ENCODE peak calls at places on chromosome 1, in four cellular contexts. K is heart right ventricle, C is transverse colon, R is ascending aorta. P is an unnamed sample.

GRCh38 chr1:201266774-201267173 is 16.5 kb upstream of the PKP1 start:
- DNase-seq in C (no peak), K (no peak), R (no peak), P (no peak)

GRCh38 chr1:235946570-235946981 is 79.9 kb upstream of the LYST start:
- DNase-seq in R (no peak), C (no peak), K (no peak), P (no peak)

GRCh38 chr1:231279683-231280082 is 38.7 kb downstream of the GNPAT start:
- DNase-seq in C (no peak), R (no peak), K (no peak), P (no peak)

GRCh38 chr1:22784737-22785136 is 74.1 kb downstream of the EPHB2 start:
- DNase-seq in R (no peak), C (no peak), K (no peak), P (no peak)

GRCh38 chr1:40774266-40774998 is 9.2 kb upstream of the KCNQ4 start:
- DNase-seq in C (peak; percentile 72), K (no peak), R (no peak), P (peak; percentile 30)

GRCh38 chr1:53067886-53068285 is 5.9 kb downstream of the PODN start:
- DNase-seq in K (no peak), R (no peak), C (no peak), P (no peak)

GRCh38 chr1:114350731-114351445 is 160.1 kb downstream of the TRIM33 start:
- DNase-seq in R (no peak), C (no peak), K (no peak), P (no peak)

GRCh38 chr1:31412732-31413404 is at the start of gene SERINC2:
- DNase-seq in C (peak; percentile 63), K (no peak), R (no peak), P (no peak)

GRCh38 chr1:161119379-161120061 is 1.6 kb downstream of the NIT1 start:
- DNase-seq in R (no peak), C (peak; percentile 58), K (no peak), P (no peak)

GRCh38 chr1:40042337-40042736 is 1.8 kb downstream of the CAP1 start:
- DNase-seq in R (no peak), C (no peak), K (no peak), P (no peak)

GRCh38 chr1:232211149-232211548 is 418.8 kb downstream of the SIPA1L2 start:
- DNase-seq in K (no peak), R (no peak), C (no peak), P (no peak)

GRCh38 chr1:217917277-217917887 is 286.2 kb downstream of the SPATA17 start:
- DNase-seq in C (no peak), K (no peak), R (no peak), P (no peak)

GRCh38 chr1:39659538-39659937 is 12.4 kb downstream of the NT5C1A start:
- DNase-seq in C (no peak), K (no peak), R (no peak), P (no peak)

GRCh38 chr1:225627304-225627947 is 25.5 kb downstream of the ENAH start:
- DNase-seq in R (no peak), C (no peak), K (no peak), P (no peak)

GRCh38 chr1:19312782-19313635 is 883 bp downstream of the SLC66A1 start:
- DNase-seq in R (no peak), C (no peak), K (no peak), P (no peak)

GRCh38 chr1:16220101-16220500 is 7.6 kb upstream of the ARHGEF19 start:
- DNase-seq in C (no peak), K (no peak), R (no peak), P (no peak)

GRCh38 chr1:2969870-2970291 is 51.4 kb upstream of the ACTRT2 start:
- DNase-seq in R (no peak), K (no peak), C (no peak), P (no peak)

GRCh38 chr1:39642796-39643195 is 3.4 kb upstream of the HEYL start:
- DNase-seq in K (peak; percentile 40), C (no peak), R (no peak), P (no peak)

GRCh38 chr1:32413507-32414185 is 19.4 kb upstream of the BSDC1 start:
- DNase-seq in R (no peak), C (peak; percentile 65), K (peak; percentile 76), P (peak; percentile 42)

GRCh38 chr1:186325239-186325638 is 49.8 kb downstream of the TPR start:
- DNase-seq in C (no peak), K (no peak), R (no peak), P (no peak)

GRCh38 chr1:152580433-152580832 is at the start of gene LCE3D:
- DNase-seq in K (no peak), C (no peak), R (no peak), P (no peak)

GRCh38 chr1:98323396-98323795 is 338.1 kb upstream of the SNX7 start:
- DNase-seq in C (no peak), K (no peak), R (no peak), P (no peak)

GRCh38 chr1:156489166-156489934 is 11.2 kb downstream of the MEF2D start:
- DNase-seq in C (no peak), R (no peak), K (peak; percentile 81), P (peak; percentile 56)

GRCh38 chr1:154327466-154328317 is 2.4 kb downstream of the ATP8B2 start:
- DNase-seq in C (peak; percentile 65), K (no peak), R (no peak), P (no peak)

GRCh38 chr1:116711061-116711582 is 43.1 kb upstream of the CD2 start:
- DNase-seq in R (no peak), K (no peak), C (no peak), P (no peak)

GRCh38 chr1:201790261-201790660 is 38.7 kb upstream of the IPO9 start:
- DNase-seq in R (no peak), C (no peak), K (no peak), P (peak; percentile 37)

GRCh38 chr1:7932524-7933149 is 8.0 kb downstream of the TNFRSF9 start:
- DNase-seq in C (no peak), K (no peak), R (no peak), P (no peak)

GRCh38 chr1:180249725-180250498 is 19.8 kb downstream of the LHX4 start:
- DNase-seq in K (no peak), R (no peak), C (no peak), P (no peak)

GRCh38 chr1:219576931-219577330 is 36.0 kb downstream of the ZC3H11B start:
- DNase-seq in C (no peak), R (no peak), K (no peak), P (no peak)

GRCh38 chr1:201430790-201431189 is 9.3 kb upstream of the TNNI1 start:
- DNase-seq in C (no peak), R (no peak), K (no peak), P (no peak)

GRCh38 chr1:92444351-92444750 is 42.4 kb downstream of the GFI1 start:
- DNase-seq in K (no peak), C (no peak), R (no peak), P (no peak)

GRCh38 chr1:176643536-176643935 is 180.6 kb downstream of the PAPPA2 start:
- DNase-seq in C (no peak), R (no peak), K (no peak), P (no peak)

GRCh38 chr1:33047839-33048305 is 11.2 kb upstream of the AK2 start:
- DNase-seq in R (no peak), C (no peak), K (no peak), P (no peak)

GRCh38 chr1:234272656-234273312 is 100.5 kb upstream of the COA6 start:
- DNase-seq in C (no peak), R (no peak), K (no peak), P (no peak)
- H3K4me3 ChIP-seq in C (no peak overlapping the region), R (no peak overlapping the region), K (no peak overlapping the region), P (no peak overlapping the region)

DNA sequence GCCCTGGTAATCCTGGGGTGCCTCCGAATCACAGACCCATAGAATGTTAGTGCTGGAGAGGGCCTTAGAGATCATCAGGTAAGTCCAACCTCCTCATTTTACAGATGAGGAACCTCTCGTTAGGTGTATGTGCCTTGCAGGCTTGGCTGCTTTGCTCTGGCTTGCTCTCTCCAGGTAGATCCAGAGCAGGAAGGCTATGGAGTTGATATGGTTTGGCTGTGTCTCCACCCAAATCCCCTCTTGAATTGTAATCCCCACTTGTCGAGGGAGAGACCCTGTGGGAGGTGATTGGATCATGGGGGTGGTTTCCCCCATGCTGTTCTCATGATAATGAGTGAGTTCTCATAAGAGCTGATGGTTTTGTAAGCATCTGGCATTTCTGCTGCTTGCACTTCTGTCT is 186.0 kb upstream of the PLXNA2 start:
- DNase-seq in K (no peak), C (no peak), R (no peak), P (no peak)
- H3K27ac ChIP-seq in K (no peak overlapping the region), C (no peak overlapping the region), R (no peak overlapping the region), P (no peak overlapping the region)

GRCh38 chr1:171644805-171645483 is 7.5 kb downstream of the MYOC start:
- DNase-seq in R (peak; percentile 39), K (peak; percentile 87), C (peak; percentile 86), P (peak; percentile 80)
- TF ChIP-seq CTCF in R (peak; percentile 95), K (peak; percentile 87), C (peak; percentile 75), P (peak; percentile 57)

DNA sequence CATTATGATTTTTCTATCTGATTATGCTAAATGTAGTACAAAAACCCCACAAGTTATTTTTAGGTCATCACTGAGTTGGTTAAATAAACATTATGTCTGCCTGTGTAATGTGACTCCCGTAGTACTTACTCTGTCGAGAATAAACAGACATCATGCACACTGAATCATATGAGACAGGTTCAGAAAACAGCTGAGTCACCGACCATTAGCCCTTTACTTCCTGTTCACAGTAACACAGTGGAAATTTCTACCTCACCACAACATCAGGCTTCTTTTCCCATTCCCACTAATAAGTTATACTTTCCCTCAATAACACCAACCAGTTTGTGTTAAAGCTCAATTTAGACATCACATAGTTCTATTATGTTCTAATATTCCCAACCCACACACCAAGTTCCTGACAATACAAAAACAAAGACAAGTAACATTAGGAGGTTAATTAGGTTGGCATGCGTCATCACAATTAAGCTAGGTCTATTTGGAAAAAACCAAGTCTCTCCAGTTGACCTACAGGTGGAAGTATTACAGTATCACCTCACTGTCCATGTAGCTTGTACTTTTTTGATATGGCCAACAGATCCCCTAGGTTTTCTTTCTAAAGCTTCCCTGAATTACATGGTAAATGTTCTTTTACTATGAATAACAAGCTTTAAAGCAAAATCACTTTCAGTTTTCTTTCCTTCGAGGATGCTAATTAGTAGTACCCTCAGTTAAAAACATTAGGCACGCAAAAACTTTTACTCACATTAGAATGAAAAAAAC is 154.2 kb downstream of the EIF4G3 start:
- DNase-seq in R (peak; percentile 36), C (peak; percentile 63), K (peak; percentile 72), P (no peak)
- H3K4me3 ChIP-seq in R (peak overlapping the region; percentile 43), C (peak overlapping the region; percentile 10), K (no peak overlapping the region), P (peak overlapping the region; percentile 13)

GRCh38 chr1:182715531-182715930 is 31.1 kb upstream of the RGS8 start:
- DNase-seq in R (no peak), C (no peak), K (no peak), P (no peak)

GRCh38 chr1:182716740-182717720 is 32.6 kb upstream of the RGS8 start:
- DNase-seq in K (no peak), C (no peak), R (no peak), P (no peak)

GRCh38 chr1:182721525-182721924 is 37.1 kb upstream of the RGS8 start:
- DNase-seq in R (no peak), K (no peak), C (no peak), P (no peak)

GRCh38 chr1:182720465-182720864 is 36.1 kb upstream of the RGS8 start:
- DNase-seq in K (no peak), C (no peak), R (no peak), P (no peak)

GRCh38 chr1:182718311-182718710 is 33.9 kb upstream of the RGS8 start:
- DNase-seq in R (no peak), K (no peak), C (no peak), P (no peak)
- H3K27ac ChIP-seq in R (no peak overlapping the region), K (no peak overlapping the region), C (no peak overlapping the region), P (no peak overlapping the region)

P was measured in ovary.